ENCODE peak calls at places on chromosomes 6 and 20, in seven cellular contexts. F, M, G, R, J, C and V are unnamed samples. For H3K4me1, the result is how much of the 10 kb centered on the place peaks cover.

GRCh38 chr6:6230286-6230685 is 90.2 kb downstream of the F13A1 start:
- DNase-seq in R (no peak), F (no peak), C (no peak), G (no peak), J (peak), M (no peak), V (no peak)

GRCh38 chr6:125790403-125791150 is at the start of gene NCOA7:
- DNase-seq in J (peak), M (peak), R (peak), F (peak), C (peak), G (peak), V (peak)

GRCh38 chr6:167298166-167298565 is 7.1 kb downstream of the UNC93A start:
- DNase-seq in J (no peak), C (no peak), F (no peak), G (no peak), R (no peak), M (no peak), V (no peak)

GRCh38 chr6:45658396-45658795 is 280.7 kb upstream of the SUPT3H start:
- DNase-seq in J (no peak), G (no peak), F (peak), C (no peak), M (no peak), R (peak), V (no peak)

GRCh38 chr20:45993197-45993951 is 15.3 kb upstream of the MMP9 start:
- DNase-seq in R (peak), J (peak), C (no peak), F (peak), G (no peak), M (no peak), V (no peak)

GRCh38 chr6:31037692-31038091 is 27.4 kb downstream of the MUC22 start:
- DNase-seq in C (no peak), R (peak), M (no peak), J (no peak), G (no peak), F (peak), V (no peak)

GRCh38 chr6:111559193-111560097 is 46.2 kb downstream of the TRAF3IP2 start:
- DNase-seq in F (no peak), G (no peak), M (no peak), R (peak), C (no peak), J (no peak), V (no peak)

GRCh38 chr6:13472976-13473645 is 14.3 kb downstream of the GFOD1 start:
- DNase-seq in G (no peak), M (no peak), F (no peak), C (no peak), R (no peak), J (peak), V (no peak)

GRCh38 chr20:39961667-39962066 is 727.4 kb downstream of the MAFB start:
- DNase-seq in F (no peak), G (no peak), J (no peak), M (no peak), C (no peak), R (no peak), V (no peak)

GRCh38 chr6:36955136-36955535 is 598 bp downstream of the PI16 start:
- DNase-seq in J (peak), F (no peak), G (peak), R (no peak), M (no peak), C (no peak), V (no peak)

GRCh38 chr6:157273756-157274088 is 49.6 kb downstream of the TMEM242 start:
- DNase-seq in J (peak), F (peak), M (peak), R (peak), C (peak), G (peak), V (peak)

GRCh38 chr6:125957845-125958244 is 1.3 kb downstream of the HINT3 start:
- DNase-seq in M (no peak), G (no peak), C (no peak), J (no peak), F (peak), R (peak), V (peak)

GRCh38 chr6:30053682-30054081 is 7.4 kb upstream of the POLR1H start:
- DNase-seq in G (no peak), M (no peak), J (no peak), C (no peak), R (no peak), F (no peak), V (no peak)

GRCh38 chr6:67221226-67221625 is 1413.9 kb upstream of the ADGRB3 start:
- DNase-seq in F (no peak), G (no peak), M (no peak), J (no peak), C (no peak), R (no peak), V (no peak)

GRCh38 chr6:157058574-157058973 is 264.7 kb downstream of the TMEM242 start:
- DNase-seq in G (no peak), C (no peak), R (no peak), M (no peak), J (no peak), F (no peak), V (no peak)

GRCh38 chr20:55415567-55416142 is 589.7 kb downstream of the CBLN4 start:
- DNase-seq in C (no peak), J (no peak), F (no peak), M (no peak), G (no peak), R (peak), V (no peak)

GRCh38 chr20:14777571-14777970 is 440.2 kb upstream of the FLRT3 start:
- DNase-seq in J (no peak), R (peak), F (no peak), M (no peak), C (no peak), G (no peak), V (no peak)

GRCh38 chr6:131825946-131826345 is 18.1 kb downstream of the ENPP1 start:
- DNase-seq in R (peak), C (no peak), G (no peak), M (no peak), J (no peak), F (peak), V (no peak)

GRCh38 chr6:13407368-13407708 is 79.0 kb upstream of the TBC1D7 start:
- DNase-seq in G (no peak), F (no peak), C (no peak), M (no peak), R (no peak), J (no peak), V (no peak)

GRCh38 chr20:37299718-37300529 is 10.5 kb downstream of the MANBAL start:
- DNase-seq in R (peak), F (peak), J (no peak), C (no peak), M (no peak), G (peak), V (no peak)

GRCh38 chr20:25452333-25452732 is 44.9 kb downstream of the GINS1 start:
- DNase-seq in G (no peak), F (no peak), C (no peak), M (no peak), J (peak), R (no peak), V (no peak)

GRCh38 chr6:124994648-124995047 is 32.4 kb downstream of the RNF217 start:
- DNase-seq in J (no peak), G (no peak), F (no peak), R (no peak), C (no peak), M (no peak), V (no peak)

GRCh38 chr6:90720404-90720803 is 133.5 kb upstream of the MAP3K7 start:
- DNase-seq in J (no peak), M (no peak), F (no peak), C (no peak), R (no peak), G (no peak), V (no peak)

GRCh38 chr6:39812853-39813533 is 20.8 kb downstream of the DAAM2 start:
- DNase-seq in C (no peak), J (no peak), M (no peak), G (peak), R (peak), F (peak), V (peak)

GRCh38 chr6:138456393-138456775 is 42.9 kb downstream of the NHSL1 start:
- DNase-seq in M (no peak), G (no peak), J (no peak), F (no peak), C (no peak), R (no peak), V (no peak)

GRCh38 chr6:138454976-138455706 is 44.2 kb downstream of the NHSL1 start:
- DNase-seq in F (no peak), R (peak), J (no peak), C (peak), G (no peak), M (no peak), V (no peak)

GRCh38 chr6:138451043-138451442 is 47.0 kb downstream of the HEBP2 start:
- DNase-seq in G (no peak), M (no peak), F (no peak), C (no peak), J (no peak), R (no peak), V (no peak)

GRCh38 chr6:138450445-138450844 is 46.4 kb downstream of the HEBP2 start:
- DNase-seq in R (no peak), G (no peak), M (no peak), F (no peak), C (no peak), J (no peak), V (no peak)

GRCh38 chr6:138455746-138456392 is 43.4 kb downstream of the NHSL1 start:
- DNase-seq in C (peak), G (no peak), R (peak), F (peak), M (no peak), J (no peak), V (no peak)
- H3K4me3 ChIP-seq in C (peak), G (no peak), R (no peak), F (no peak), M (no peak), J (no peak), V (no peak)

DNA sequence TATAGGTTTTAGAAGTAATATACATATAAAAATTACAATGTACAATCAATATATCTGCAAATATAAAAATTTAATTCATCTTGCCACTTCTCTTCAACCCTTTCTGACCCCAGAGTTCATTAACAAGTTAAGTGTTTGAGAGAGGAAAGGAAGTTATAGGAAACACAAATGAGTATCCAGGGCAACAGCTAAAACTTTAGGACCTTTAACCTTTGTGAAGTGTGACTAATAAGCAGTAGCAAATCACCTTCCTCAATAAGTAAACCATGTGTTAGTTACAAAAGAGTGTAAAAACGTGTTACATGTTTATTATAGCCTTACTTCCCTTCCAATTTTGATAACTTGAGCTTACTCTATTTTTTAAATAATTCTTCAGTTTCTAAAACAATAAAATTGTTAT is 73.4 kb upstream of the SIM1 start:
- DNase-seq in G (no peak), R (no peak), M (no peak), J (no peak), C (no peak), F (no peak), V (no peak)
- H3K4me1 ChIP-seq in G (under half), R (under half), M (under half), J (under half), C (under half), F (under half), V (under half)

DNA sequence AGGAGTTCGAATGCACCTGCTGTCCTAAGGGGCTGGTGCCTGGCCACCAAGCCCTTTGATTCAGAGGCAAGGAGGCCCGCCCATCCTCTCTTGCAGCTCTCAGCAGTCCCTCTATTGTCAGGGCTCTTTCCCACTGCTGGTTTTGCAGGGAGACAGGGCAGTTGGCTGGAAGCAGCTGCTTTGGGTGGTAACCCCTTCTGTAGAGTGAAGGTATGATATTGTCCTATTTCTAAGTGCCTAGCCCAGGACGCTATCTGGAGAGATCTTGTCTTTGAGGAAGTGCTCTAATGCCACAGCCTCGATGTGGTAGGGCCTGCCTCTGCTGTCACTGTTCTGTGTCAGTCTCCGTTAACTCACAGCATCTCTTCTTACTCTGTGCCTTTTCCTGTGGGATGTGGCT is 5.6 kb downstream of the PLCG1 start:
- DNase-seq in J (no peak), C (peak), R (no peak), M (no peak), G (no peak), F (no peak), V (no peak)
- H3K4me3 ChIP-seq in J (no peak), C (peak), R (no peak), M (no peak), G (no peak), F (no peak), V (no peak)

DNA sequence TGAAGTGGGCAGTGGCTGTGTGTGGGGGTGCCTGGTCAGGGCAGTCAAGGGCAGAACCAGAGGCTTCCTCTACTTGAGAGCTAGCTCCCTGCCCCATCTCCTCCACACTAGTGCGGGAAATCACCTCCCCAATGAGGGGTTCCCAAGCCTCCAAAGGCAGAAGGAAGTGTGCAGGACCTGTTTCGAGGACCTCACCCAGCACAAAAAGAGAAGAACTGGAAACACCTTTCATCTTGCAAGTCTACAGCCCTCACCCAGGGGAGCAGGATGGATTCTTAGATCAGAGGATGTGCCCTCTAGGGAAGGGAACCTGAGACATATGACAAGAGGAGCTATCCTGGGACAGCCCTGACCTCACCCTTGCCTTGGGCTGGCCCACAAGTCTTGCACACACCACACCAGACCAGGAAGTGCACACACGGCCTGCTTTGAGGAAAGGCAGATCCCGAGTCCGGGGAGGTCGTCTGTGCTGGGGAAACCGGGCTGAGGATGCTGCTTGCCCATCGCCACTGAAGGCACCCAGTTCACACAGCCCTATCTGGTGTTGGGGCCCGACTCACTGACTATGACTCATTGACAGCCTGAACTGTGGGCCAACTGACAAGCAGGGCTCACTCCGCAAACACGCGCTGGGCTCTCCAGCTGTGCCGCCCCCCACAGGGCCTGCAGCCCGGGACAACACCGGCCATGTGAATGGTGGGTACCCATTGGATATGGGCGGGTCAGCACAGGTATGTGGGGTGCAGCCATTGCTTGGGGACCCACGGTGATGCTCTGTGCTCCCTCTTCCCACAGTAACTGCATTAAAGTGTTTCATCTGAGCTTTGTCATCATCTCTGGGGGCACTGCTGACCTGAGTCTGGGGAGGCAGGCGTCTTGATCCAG is 1.8 kb downstream of the SAMD10 start:
- DNase-seq in C (peak), G (no peak), J (peak), M (no peak), R (peak), F (peak), V (no peak)
- H3K4me1 ChIP-seq in C (half or more), G (under half), J (under half), M (half or more), R (under half), F (under half), V (under half)

DNA sequence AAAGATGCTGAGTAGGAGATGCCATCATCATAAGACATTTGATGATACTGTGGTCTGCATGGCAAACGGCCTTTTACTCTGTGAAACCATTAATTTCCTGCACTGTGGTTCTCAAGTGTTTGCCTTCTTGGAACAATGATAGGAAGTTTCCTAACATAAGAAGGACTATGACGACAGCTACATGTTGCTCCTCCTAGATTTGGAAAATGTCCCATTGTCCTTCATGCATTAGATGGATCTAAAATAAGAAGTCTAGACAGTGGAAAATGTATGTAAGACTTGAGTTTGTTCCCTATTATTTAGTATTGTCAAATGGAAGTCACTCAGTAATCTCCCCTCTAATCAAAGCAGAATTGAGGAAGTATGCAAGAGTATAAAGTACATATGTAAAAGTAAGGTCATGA is 98.5 kb upstream of the TMEM170B start:
- DNase-seq in J (no peak), R (no peak), G (no peak), M (no peak), C (no peak), F (no peak), V (no peak)
- H3K4me3 ChIP-seq in J (no peak), R (no peak), G (no peak), M (no peak), C (no peak), F (no peak), V (no peak)

DNA sequence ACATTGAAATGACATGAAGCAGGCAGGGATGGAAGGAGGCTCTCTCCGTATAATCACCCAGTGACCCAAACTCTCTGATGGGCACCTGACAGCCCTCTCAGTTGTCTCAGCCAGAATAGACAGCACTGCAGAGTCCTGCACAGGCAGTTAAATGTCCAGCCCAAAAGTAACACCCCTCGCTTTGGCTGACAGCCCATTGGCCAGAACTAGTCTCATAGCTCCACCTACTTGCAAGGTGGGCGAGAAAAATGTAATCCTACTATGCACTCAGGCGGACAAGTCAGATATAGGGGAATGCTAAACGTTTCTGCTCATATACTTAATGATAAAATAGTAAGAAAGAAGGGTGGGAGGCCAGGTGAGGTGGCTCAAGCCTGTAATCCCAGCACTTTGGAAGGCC is 393.5 kb upstream of the JARID2 start:
- DNase-seq in M (no peak), G (no peak), J (no peak), R (no peak), C (no peak), F (no peak), V (no peak)
- H3K4me1 ChIP-seq in M (under half), G (under half), J (under half), R (under half), C (under half), F (under half), V (under half)

GRCh38 chr6:26536571-26537159 is 1.5 kb upstream of the HMGN4 start:
- DNase-seq in J (peak), C (peak), R (peak), G (peak), M (no peak), F (peak), V (peak)

GRCh38 chr6:26533532-26533931 is 4.6 kb upstream of the HMGN4 start:
- DNase-seq in R (no peak), M (no peak), G (no peak), F (no peak), J (no peak), C (no peak), V (no peak)

GRCh38 chr6:26532699-26533523 is 5.3 kb upstream of the HMGN4 start:
- DNase-seq in M (peak), C (peak), F (peak), G (peak), J (peak), R (peak), V (peak)

GRCh38 chr6:26537160-26537845 is 863 bp upstream of the HMGN4 start:
- DNase-seq in G (peak), R (peak), F (peak), M (peak), C (peak), J (peak), V (peak)

GRCh38 chr6:26534681-26535465 is 3.3 kb upstream of the HMGN4 start:
- DNase-seq in M (no peak), R (no peak), J (no peak), G (peak), F (no peak), C (no peak), V (no peak)
- H3K4me3 ChIP-seq in M (no peak), R (no peak), J (no peak), G (no peak), F (no peak), C (no peak), V (no peak)

GRCh38 chr6:4322134-4322845 is 186.9 kb upstream of the ECI2 start:
- DNase-seq in R (no peak), F (no peak), J (no peak), C (no peak), M (no peak), G (no peak), V (no peak)
- H3K4me1 ChIP-seq in R (half or more), F (under half), J (under half), C (under half), M (half or more), G (under half), V (under half)

GRCh38 chr6:25137497-25137896 is 141.7 kb upstream of the CARMIL1 start:
- DNase-seq in M (no peak), G (no peak), R (peak), C (no peak), J (no peak), F (no peak), V (no peak)
- H3K4me3 ChIP-seq in M (peak), G (peak), R (peak), C (peak), J (no peak), F (no peak), V (peak)

GRCh38 chr20:2123720-2124119 is 22.1 kb downstream of the STK35 start:
- DNase-seq in R (peak), J (no peak), C (no peak), M (no peak), F (no peak), G (no peak), V (no peak)
- H3K4me1 ChIP-seq in R (under half), J (under half), C (under half), M (half or more), F (under half), G (under half), V (under half)